ENCODE peak calls at places on chromosomes 3 and 15, in nine cellular contexts. U is NCI-H1417; J is activated gamma-delta T cell treated with Interleukin-2 at 50 U/mL for 16 hours; C is neural progenitor cell; I is LoVo; G is lung microvascular endothelial cell; P is T-helper 2 cell; F is NCI-H1092 treated with DMSO at 0.1 percent for 48 hours; Q is stimulated activated naive CD8-positive, alpha-beta T cell treated with anti-CD3 and anti-CD28 coated beads, Interleukin-15, amount 100 ng/mL, for 72 hours. L is an unnamed sample.

GRCh38 chr3:49053543-49053942 is 24.3 kb upstream of the IMPDH2 start:
- DNase-seq in Q (no peak), F (no peak), P (no peak), U (no peak), I (no peak), G (no peak), C (no peak), J (no peak), L (no peak)

GRCh38 chr15:84925906-84926305 is 41.4 kb downstream of the SLC28A1 start:
- DNase-seq in I (no peak), U (no peak), C (no peak), J (no peak), F (no peak), Q (no peak), G (no peak), P (no peak), L (no peak)

GRCh38 chr3:131242201-131242600 is 139.4 kb upstream of the NUDT16 start:
- DNase-seq in P (no peak), F (no peak), U (no peak), C (no peak), J (no peak), I (no peak), Q (no peak), G (no peak), L (no peak)

GRCh38 chr15:81256916-81257315 is 60.2 kb downstream of the IL16 start:
- DNase-seq in P (no peak), I (no peak), U (no peak), G (peak; percentile 40), F (peak; percentile 0), Q (no peak), J (no peak), C (peak; percentile 38), L (no peak)

GRCh38 chr15:48459571-48460461 is 128.6 kb downstream of the DUT start:
- DNase-seq in P (no peak), G (peak; percentile 81), J (no peak), C (no peak), U (no peak), F (no peak), Q (no peak), I (no peak), L (no peak)

GRCh38 chr3:181176610-181177009 is 187.1 kb upstream of the DNAJC19 start:
- DNase-seq in U (peak; percentile 63), P (no peak), C (peak; percentile 52), F (peak; percentile 51), J (no peak), I (peak; percentile 43), Q (peak; percentile 29), G (peak; percentile 73), L (peak; percentile 40)

GRCh38 chr15:28096411-28096719 is 2.8 kb downstream of the OCA2 start:
- DNase-seq in P (no peak), G (no peak), C (no peak), I (no peak), F (no peak), Q (no peak), J (no peak), U (no peak), L (no peak)

GRCh38 chr3:39166134-39166710 is 12.8 kb upstream of the CSRNP1 start:
- DNase-seq in C (no peak), Q (no peak), I (peak; percentile 59), U (no peak), F (no peak), P (no peak), G (peak; percentile 64), J (no peak), L (no peak)

GRCh38 chr3:56347219-56347871 is 120.9 kb downstream of the ERC2 start:
- DNase-seq in Q (peak; percentile 25), J (no peak), P (no peak), U (no peak), C (peak; percentile 73), G (peak; percentile 41), F (peak; percentile 25), I (no peak), L (peak; percentile 80)

GRCh38 chr3:40608091-40608490 is 83.3 kb downstream of the ZNF621 start:
- DNase-seq in G (no peak), F (no peak), C (no peak), Q (no peak), J (no peak), P (no peak), U (no peak), I (no peak), L (no peak)

GRCh38 chr3:53142986-53143385 is 12.8 kb upstream of the RFT1 start:
- DNase-seq in G (no peak), I (no peak), U (no peak), F (no peak), Q (no peak), P (no peak), C (no peak), J (no peak), L (no peak)

GRCh38 chr3:30227571-30228301 is 378.7 kb upstream of the TGFBR2 start:
- DNase-seq in J (no peak), Q (no peak), U (no peak), I (peak; percentile 89), P (no peak), G (peak; percentile 49), F (no peak), C (no peak), L (no peak)

GRCh38 chr3:10228248-10228950 is 19.9 kb upstream of the TATDN2 start:
- DNase-seq in P (no peak), J (no peak), F (no peak), U (no peak), G (peak; percentile 81), C (no peak), Q (peak; percentile 67), I (no peak), L (no peak)

GRCh38 chr3:126982125-126982521 is 792 bp upstream of the PLXNA1 start:
- DNase-seq in F (no peak), J (peak; percentile 48), P (peak; percentile 57), Q (peak; percentile 70), G (no peak), U (no peak), I (no peak), C (no peak), L (no peak)

GRCh38 chr3:193132247-193132646 is 108.8 kb upstream of the PLAAT1 start:
- DNase-seq in U (no peak), F (no peak), J (no peak), I (no peak), P (no peak), G (no peak), Q (no peak), C (no peak), L (no peak)

GRCh38 chr3:53881691-53882593 is at the start of gene ACTR8:
- DNase-seq in P (peak; percentile 80), C (peak; percentile 94), Q (peak; percentile 87), I (peak; percentile 84), U (peak; percentile 92), J (peak; percentile 80), F (peak; percentile 73), G (peak; percentile 93), L (peak; percentile 94)

GRCh38 chr15:53212785-53213184 is 422.6 kb upstream of the ONECUT1 start:
- DNase-seq in P (no peak), C (no peak), J (no peak), Q (no peak), G (no peak), U (no peak), F (no peak), I (no peak), L (no peak)

GRCh38 chr3:6799264-6799915 is 61.5 kb upstream of the GRM7 start:
- DNase-seq in G (peak; percentile 52), I (peak; percentile 22), C (peak; percentile 61), P (no peak), Q (peak; percentile 16), J (no peak), U (no peak), F (no peak), L (peak; percentile 37)

GRCh38 chr3:154139996-154140436 is 18.8 kb downstream of the ARHGEF26 start:
- DNase-seq in U (no peak), J (no peak), F (no peak), C (no peak), P (no peak), G (no peak), Q (no peak), I (no peak), L (no peak)

GRCh38 chr3:191378142-191378541 is 47.8 kb upstream of the UTS2B start:
- DNase-seq in U (no peak), G (no peak), Q (no peak), C (no peak), F (no peak), I (no peak), J (no peak), P (no peak), L (no peak)

GRCh38 chr3:61768284-61769012 is 207.1 kb downstream of the PTPRG start:
- DNase-seq in P (no peak), J (no peak), C (no peak), G (no peak), I (no peak), U (no peak), F (no peak), Q (no peak), L (no peak)